ENCODE peak calls at places on chromosomes 12 and 14, in six cellular contexts. O is IMR-90, X is H1, S is neuronal stem cell, Y is H9, L is mesenchymal stem cell. C is an unnamed sample.
A peak's percentile ranks its signal among the peaks of the same experiment; 100 is the strongest.

GRCh38 chr14:56992332-56992820 is 182.1 kb upstream of the OTX2 start:
- DNase-seq in Y (no peak), X (no peak), S (no peak), L (no peak), O (no peak), C (peak; percentile 86)

GRCh38 chr14:69560826-69561225 is 13.8 kb downstream of the CCDC177 start:
- DNase-seq in X (no peak), O (no peak), S (no peak), Y (no peak), L (no peak), C (no peak)

GRCh38 chr12:43444940-43445564 is 107.0 kb downstream of the ADAMTS20 start:
- DNase-seq in X (no peak), S (peak; percentile 36), O (peak; percentile 59), Y (peak; percentile 44), L (peak; percentile 64), C (peak; percentile 37)

GRCh38 chr12:101181776-101182175 is 28.3 kb downstream of the SLC5A8 start:
- DNase-seq in Y (no peak), S (no peak), X (no peak), L (peak; percentile 1), O (no peak), C (no peak)

GRCh38 chr12:100058482-100059029 is 73.8 kb upstream of the ANKS1B start:
- DNase-seq in Y (no peak), S (no peak), X (no peak), L (peak; percentile 90), O (peak; percentile 96), C (peak; percentile 96)

GRCh38 chr12:50400104-50400637 is 514 bp upstream of the LARP4 start:
- DNase-seq in L (no peak), Y (no peak), S (no peak), X (no peak), O (no peak), C (no peak)

GRCh38 chr12:22527999-22528398 is 16.3 kb downstream of the C2CD5 start:
- DNase-seq in S (no peak), O (peak; percentile 80), X (no peak), L (peak; percentile 47), Y (no peak), C (peak; percentile 93)

GRCh38 chr14:24054324-24054641 is 2.5 kb downstream of the CARMIL3 start:
- DNase-seq in O (no peak), S (no peak), L (no peak), Y (no peak), X (no peak), C (no peak)

GRCh38 chr12:68439368-68440045 is 107.3 kb upstream of the MDM1 start:
- DNase-seq in X (no peak), S (no peak), L (no peak), Y (no peak), O (no peak), C (no peak)

GRCh38 chr14:102805941-102806340 is 28.7 kb downstream of the TRAF3 start:
- DNase-seq in S (no peak), L (no peak), Y (no peak), X (no peak), O (no peak), C (no peak)

GRCh38 chr14:68599896-68600620 is 192.8 kb downstream of the ZFP36L1 start:
- DNase-seq in O (no peak), S (no peak), L (no peak), X (no peak), Y (no peak), C (no peak)

GRCh38 chr14:23486116-23486515 is 16.6 kb downstream of the NGDN start:
- DNase-seq in Y (no peak), L (no peak), S (no peak), O (no peak), X (no peak), C (no peak)

GRCh38 chr12:3473171-3473570 is 17.8 kb upstream of the PRMT8 start:
- DNase-seq in L (no peak), S (no peak), O (no peak), X (no peak), Y (peak; percentile 24), C (no peak)

GRCh38 chr12:115155665-115156645 is 472.0 kb upstream of the TBX3 start:
- DNase-seq in Y (no peak), S (no peak), X (no peak), L (peak; percentile 92), O (peak; percentile 95), C (peak; percentile 42)

GRCh38 chr12:95836185-95836609 is 22.6 kb upstream of the SNRPF start:
- DNase-seq in Y (no peak), O (peak; percentile 78), L (no peak), S (no peak), X (no peak), C (no peak)

GRCh38 chr14:22845821-22846625 is 9.6 kb downstream of the MMP14 start:
- DNase-seq in O (no peak), L (no peak), S (no peak), Y (no peak), X (no peak), C (no peak)

GRCh38 chr12:106088246-106089200 is 50.2 kb downstream of the NUAK1 start:
- DNase-seq in S (no peak), L (no peak), Y (no peak), O (no peak), X (no peak), C (no peak)

GRCh38 chr12:107759410-107759809 is 1.5 kb downstream of the PRDM4 start:
- DNase-seq in X (no peak), L (peak; percentile 86), S (no peak), Y (no peak), O (peak; percentile 90), C (no peak)

GRCh38 chr12:101925352-101925751 is 48.0 kb downstream of the DRAM1 start:
- DNase-seq in Y (no peak), S (no peak), X (no peak), O (peak; percentile 99), L (peak; percentile 99), C (peak; percentile 96)

GRCh38 chr12:103779410-103780092 is 61.5 kb downstream of the NT5DC3 start:
- DNase-seq in L (peak; percentile 32), O (peak; percentile 8), Y (no peak), X (no peak), S (no peak), C (no peak)

GRCh38 chr12:94258593-94258992 is 110.2 kb downstream of the PLXNC1 start:
- DNase-seq in L (no peak), S (no peak), X (no peak), Y (no peak), O (no peak), C (no peak)

DNA sequence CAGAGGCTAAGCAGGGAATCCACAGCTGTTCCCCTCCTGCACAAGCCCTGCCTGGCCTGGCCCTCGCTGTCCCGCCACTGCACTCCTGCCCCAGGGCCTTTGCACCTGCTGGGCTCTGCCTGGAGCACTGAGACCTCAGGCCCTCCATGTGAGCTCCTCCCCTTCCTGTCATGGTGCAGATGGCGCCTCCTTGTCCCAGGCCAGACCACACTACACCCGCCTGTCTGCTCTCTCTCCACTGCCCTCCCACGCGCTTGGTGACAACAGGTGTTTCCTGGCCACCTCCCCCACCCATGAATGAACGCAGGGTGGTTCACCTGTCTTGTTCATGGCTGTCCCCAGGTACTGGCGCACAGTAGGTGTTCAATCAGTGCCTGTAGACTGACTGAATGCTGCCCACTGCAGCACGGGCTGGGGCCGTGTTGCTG is 82.9 kb downstream of the NCOR2 start:
- DNase-seq in Y (no peak), O (no peak), X (no peak), L (no peak), S (no peak), C (no peak)
- H3K14ac ChIP-seq in Y (no peak overlapping the region), O (no peak overlapping the region), X (no peak overlapping the region), L (no peak overlapping the region), S (no peak overlapping the region), C (no peak overlapping the region)

DNA sequence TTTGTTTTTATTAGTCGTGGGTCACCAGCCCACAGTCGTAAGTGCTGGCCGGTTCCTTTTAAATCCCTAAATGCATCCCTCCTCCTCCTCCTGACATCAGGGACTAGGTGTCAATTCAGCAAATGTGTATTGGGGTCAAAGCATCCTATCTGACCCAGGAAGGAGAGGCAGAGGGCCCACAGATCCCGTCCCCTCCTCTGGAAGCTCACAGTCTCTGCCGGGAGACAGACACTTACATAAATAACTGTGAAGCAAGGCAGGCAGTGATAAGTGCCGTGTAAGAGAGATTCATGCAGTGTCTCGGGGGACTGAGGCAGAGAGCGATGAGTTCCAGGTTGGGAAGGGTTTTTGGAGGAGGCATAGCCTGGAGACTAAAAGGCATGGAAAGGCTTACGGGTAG is 44.2 kb downstream of the HRK start:
- DNase-seq in Y (no peak), O (no peak), S (no peak), X (no peak), L (no peak), C (no peak)
- H3K14ac ChIP-seq in Y (no peak overlapping the region), O (no peak overlapping the region), S (no peak overlapping the region), X (no peak overlapping the region), L (no peak overlapping the region), C (no peak overlapping the region)

GRCh38 chr14:98606816-98607215 is 665.2 kb downstream of the BCL11B start:
- DNase-seq in L (no peak), O (no peak), Y (no peak), S (no peak), X (no peak), C (no peak)

GRCh38 chr14:98606041-98606640 is 665.9 kb downstream of the BCL11B start:
- DNase-seq in L (no peak), Y (no peak), S (no peak), O (no peak), X (no peak), C (no peak)

GRCh38 chr14:98608071-98609060 is 663.6 kb downstream of the BCL11B start:
- DNase-seq in X (no peak), Y (no peak), O (no peak), S (no peak), L (no peak), C (no peak)

GRCh38 chr14:98605043-98605442 is 667.0 kb downstream of the BCL11B start:
- DNase-seq in X (no peak), Y (no peak), O (no peak), S (no peak), L (no peak), C (no peak)

DNA sequence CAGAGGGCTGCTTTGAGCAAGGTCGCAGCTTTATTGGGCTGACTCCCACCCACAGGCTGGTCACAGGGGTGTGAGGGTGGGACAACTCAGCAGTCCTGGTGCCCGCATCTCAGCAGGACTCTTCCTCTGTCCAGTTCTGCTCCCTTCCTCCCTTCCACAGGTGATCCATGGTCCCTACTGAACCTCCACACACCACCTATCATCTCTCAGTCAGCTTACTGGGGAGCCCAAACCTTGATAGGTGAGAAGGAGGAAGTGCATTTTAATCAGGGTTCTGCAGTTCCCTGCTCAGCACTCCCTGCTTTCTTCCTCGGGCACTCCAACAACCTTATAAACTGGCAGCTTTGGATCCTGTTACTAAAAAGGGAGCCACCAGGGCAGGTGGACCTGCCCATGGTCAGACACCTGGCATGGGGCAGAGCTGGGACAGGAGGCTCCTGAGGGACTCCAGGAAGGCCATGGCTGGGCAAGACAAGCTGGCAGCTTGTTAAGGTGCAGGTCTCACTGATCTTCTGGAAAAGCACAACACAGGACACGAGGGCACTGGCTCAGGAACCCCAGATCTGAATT is 664.6 kb downstream of the BCL11B start:
- DNase-seq in L (no peak), S (no peak), X (no peak), O (no peak), Y (no peak), C (no peak)
- H3K14ac ChIP-seq in L (no peak overlapping the region), S (no peak overlapping the region), X (no peak overlapping the region), O (no peak overlapping the region), Y (no peak overlapping the region), C (no peak overlapping the region)

GRCh38 chr14:37721976-37722659 is 126.7 kb downstream of the TTC6 start:
- DNase-seq in S (no peak), L (peak; percentile 13), Y (no peak), O (peak; percentile 11), X (no peak), C (no peak)

DNA sequence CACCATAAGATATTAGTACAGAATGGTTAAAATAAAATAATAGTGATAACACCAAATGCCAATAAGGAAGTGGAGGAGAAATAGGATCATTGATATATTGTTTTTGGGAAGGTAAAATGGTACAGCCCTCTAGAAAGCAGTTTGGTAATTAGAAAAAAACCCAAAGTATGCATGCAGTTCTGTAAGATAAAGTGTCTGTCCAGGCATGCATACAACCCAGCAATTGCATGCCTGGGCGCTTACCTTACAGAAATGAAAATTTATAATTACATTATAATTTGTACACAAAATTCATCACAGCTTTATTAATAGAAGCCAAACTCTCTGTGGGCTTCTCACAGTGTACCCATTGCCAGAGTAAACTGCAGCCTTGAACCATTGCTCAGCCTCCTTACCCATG is 124.7 kb downstream of the TTC6 start:
- DNase-seq in O (no peak), Y (no peak), S (no peak), L (no peak), X (no peak), C (no peak)
- H3K14ac ChIP-seq in O (no peak overlapping the region), Y (no peak overlapping the region), S (no peak overlapping the region), L (no peak overlapping the region), X (no peak overlapping the region), C (no peak overlapping the region)